ENCODE peak calls at places on chromosomes 4 and X, in four cellular contexts. A is tibial artery, W is GM12865, V is GM10248. S is an unnamed sample.

GRCh38 chr4:122827258-122827887 is 742 bp downstream of the FGF2 start:
- DNase-seq in W (peak; percentile 81), V (peak; percentile 65), A (no peak), S (peak; percentile 1)

GRCh38 chrX:122703762-122704161 is 480.3 kb upstream of the GRIA3 start:
- DNase-seq in A (no peak), W (no peak), V (no peak), S (no peak)

GRCh38 chrX:20330545-20330944 is 63.8 kb upstream of the RPS6KA3 start:
- DNase-seq in V (no peak), W (no peak), A (no peak), S (no peak)

GRCh38 chr4:128393111-128393704 is 105.6 kb upstream of the PGRMC2 start:
- DNase-seq in A (no peak), V (no peak), W (peak; percentile 5), S (no peak)

GRCh38 chr4:18020671-18021469 is 685 bp downstream of the LCORL start:
- DNase-seq in A (peak; percentile 64), V (peak; percentile 53), W (peak; percentile 86), S (peak; percentile 80)

GRCh38 chr4:150354214-150354796 is 227.6 kb upstream of the MAB21L2 start:
- DNase-seq in A (no peak), W (no peak), V (no peak), S (no peak)

GRCh38 chr4:55354648-55355047 is 8.6 kb downstream of the SRD5A3 start:
- DNase-seq in W (no peak), V (no peak), A (no peak), S (no peak)

GRCh38 chrX:110442631-110443030 is 84.0 kb downstream of the RTL9 start:
- DNase-seq in A (no peak), W (peak; percentile 28), V (no peak), S (peak; percentile 8)

GRCh38 chr4:102141855-102142254 is 203.4 kb downstream of the SLC39A8 start:
- DNase-seq in V (no peak), W (no peak), A (no peak), S (no peak)

GRCh38 chr4:164718817-164719216 is 35.1 kb upstream of the SMIM31 start:
- DNase-seq in W (no peak), V (no peak), A (no peak), S (no peak)

GRCh38 chrX:103585421-103586313 is at the start of gene TCEAL4:
- DNase-seq in V (peak; percentile 50), W (peak; percentile 49), A (peak; percentile 56), S (peak; percentile 49)

GRCh38 chr4:89217594-89217993 is 90.0 kb downstream of the GPRIN3 start:
- DNase-seq in W (no peak), A (no peak), V (no peak), S (no peak)

GRCh38 chr4:110236324-110236723 is 37.9 kb upstream of the ELOVL6 start:
- DNase-seq in A (no peak), W (no peak), V (no peak), S (no peak)

GRCh38 chr4:113979973-113980615 is 647 bp upstream of the ARSJ start:
- DNase-seq in W (no peak), A (no peak), V (no peak), S (no peak)

GRCh38 chrX:144896323-144896722 is 351.0 kb upstream of the SPANXN1 start:
- DNase-seq in V (no peak), A (no peak), W (no peak), S (no peak)

GRCh38 chr4:126395661-126396060 is 1080.9 kb downstream of the FAT4 start:
- DNase-seq in W (no peak), A (no peak), V (no peak), S (no peak)

GRCh38 chrX:78923198-78924015 is 21.8 kb upstream of the P2RY10 start:
- DNase-seq in A (no peak), W (peak; percentile 81), V (peak; percentile 50), S (no peak)

GRCh38 chr4:39664828-39665731 is 26.4 kb upstream of the SMIM14 start:
- DNase-seq in V (no peak), A (no peak), W (no peak), S (no peak)

GRCh38 chr4:8051644-8052043 is 107.0 kb downstream of the ABLIM2 start:
- DNase-seq in A (no peak), V (no peak), W (no peak), S (no peak)

GRCh38 chrX:48540015-48540350 is 469 bp downstream of the TBC1D25 start:
- DNase-seq in W (peak; percentile 69), V (peak; percentile 46), A (no peak), S (no peak)

GRCh38 chr4:6378493-6379445 is 93.6 kb downstream of the PPP2R2C start:
- DNase-seq in V (no peak), W (no peak), A (no peak), S (no peak)

GRCh38 chr4:43754566-43754965 is 694.0 kb downstream of the KCTD8 start:
- DNase-seq in A (no peak), W (no peak), V (no peak), S (no peak)

GRCh38 chrX:65586491-65586890 is 51.9 kb upstream of the LAS1L start:
- DNase-seq in V (no peak), A (no peak), W (no peak), S (no peak)